ENCODE peak calls at places on chromosomes 1 and 21, in five cellular contexts. P, V, J, N and L are unnamed samples.

GRCh38 chr1:147569587-147570241 is 28.4 kb downstream of the BCL9 start:
- DNase-seq in P (no peak), N (no peak), J (no peak), V (no peak), L (no peak)

GRCh38 chr21:17139696-17140095 is 373.1 kb upstream of the CXADR start:
- DNase-seq in V (no peak), P (peak; percentile 8), J (no peak), N (no peak), L (no peak)

GRCh38 chr1:206909167-206909882 is 12.1 kb downstream of the IL24 start:
- DNase-seq in J (no peak), N (peak; percentile 78), P (no peak), V (no peak), L (no peak)

GRCh38 chr1:246969621-246970020 is 37.9 kb upstream of the AHCTF1 start:
- DNase-seq in J (no peak), V (no peak), N (no peak), P (no peak), L (no peak)

GRCh38 chr1:117607471-117607870 is 1.6 kb downstream of the TENT5C start:
- DNase-seq in V (no peak), N (no peak), P (no peak), J (no peak), L (no peak)

GRCh38 chr21:36767096-36767495 is 68.2 kb downstream of the SIM2 start:
- DNase-seq in J (no peak), V (no peak), N (no peak), P (no peak), L (no peak)

GRCh38 chr1:180151508-180151907 is 3.2 kb upstream of the QSOX1 start:
- DNase-seq in P (peak; percentile 94), J (no peak), N (no peak), V (peak; percentile 95), L (no peak)

GRCh38 chr1:30414851-30415165 is 308.6 kb downstream of the MATN1 start:
- DNase-seq in V (no peak), J (no peak), N (no peak), P (no peak), L (no peak)

GRCh38 chr1:42943166-42943565 is 15.5 kb downstream of the SLC2A1 start:
- DNase-seq in N (peak; percentile 82), J (no peak), P (no peak), V (no peak), L (no peak)

GRCh38 chr1:205319081-205320018 is 2.2 kb downstream of the NUAK2 start:
- DNase-seq in N (peak; percentile 74), P (peak; percentile 78), V (peak; percentile 78), J (no peak), L (no peak)

GRCh38 chr1:229130028-229130668 is 140.8 kb upstream of the RAB4A start:
- DNase-seq in J (no peak), P (no peak), N (peak; percentile 59), V (no peak), L (no peak)

GRCh38 chr1:97186381-97186780 is 464.8 kb downstream of the PTBP2 start:
- DNase-seq in V (no peak), J (no peak), N (no peak), P (peak; percentile 13), L (no peak)

GRCh38 chr1:34129630-34130029 is 35.4 kb downstream of the CSMD2 start:
- DNase-seq in N (no peak), P (no peak), J (no peak), V (no peak), L (no peak)

GRCh38 chr1:94305704-94306103 is 68.3 kb upstream of the ARHGAP29 start:
- DNase-seq in J (no peak), N (no peak), V (peak; percentile 85), P (no peak), L (no peak)

GRCh38 chr1:213051127-213051880 is at the start of gene RPS6KC1:
- DNase-seq in P (peak; percentile 76), J (peak; percentile 82), N (peak; percentile 90), V (peak; percentile 75), L (no peak)

DNA sequence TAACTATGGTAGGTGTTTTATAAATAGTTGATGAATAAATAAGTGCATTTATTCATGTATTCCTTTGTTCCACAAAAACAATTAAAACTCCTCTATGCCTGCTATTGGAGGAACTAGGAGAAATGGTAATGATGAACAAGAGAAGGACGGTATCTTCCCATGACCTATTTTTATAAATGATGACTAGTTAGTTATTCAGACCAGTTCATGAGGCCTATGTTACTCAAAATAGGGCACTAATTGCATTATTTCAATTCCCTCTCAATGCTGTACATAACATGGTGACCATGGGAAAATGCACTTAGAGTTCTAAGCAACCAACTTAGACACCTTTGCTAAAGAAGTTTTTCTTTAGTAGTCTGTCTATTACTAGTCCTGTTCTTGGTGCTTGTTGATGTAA is 53.1 kb downstream of the XCL1 start:
- DNase-seq in P (no peak), V (no peak), J (no peak), N (no peak), L (no peak)
- TF ChIP-seq CTCF in P (no peak), V (no peak), J (no peak), N (no peak), L (no peak)

GRCh38 chr1:151013518-151013917 is 5.3 kb downstream of the PRUNE1 start:
- DNase-seq in P (peak; percentile 58), J (no peak), N (no peak), V (peak; percentile 63), L (no peak)
- TF ChIP-seq CTCF in P (peak; percentile 13), J (no peak), N (no peak), V (no peak), L (no peak)

GRCh38 chr1:46689897-46690296 is 18.2 kb downstream of the TEX38 start:
- DNase-seq in J (no peak), V (no peak), P (no peak), N (no peak), L (no peak)

GRCh38 chr1:46690931-46691411 is 19.3 kb downstream of the TEX38 start:
- DNase-seq in P (no peak), V (no peak), N (no peak), J (no peak), L (no peak)

GRCh38 chr1:46689326-46689725 is 17.7 kb downstream of the TEX38 start:
- DNase-seq in P (no peak), N (no peak), J (no peak), V (no peak), L (no peak)

GRCh38 chr1:46692806-46693770 is 21.4 kb downstream of the TEX38 start:
- DNase-seq in V (no peak), P (no peak), N (no peak), J (no peak), L (no peak)

DNA sequence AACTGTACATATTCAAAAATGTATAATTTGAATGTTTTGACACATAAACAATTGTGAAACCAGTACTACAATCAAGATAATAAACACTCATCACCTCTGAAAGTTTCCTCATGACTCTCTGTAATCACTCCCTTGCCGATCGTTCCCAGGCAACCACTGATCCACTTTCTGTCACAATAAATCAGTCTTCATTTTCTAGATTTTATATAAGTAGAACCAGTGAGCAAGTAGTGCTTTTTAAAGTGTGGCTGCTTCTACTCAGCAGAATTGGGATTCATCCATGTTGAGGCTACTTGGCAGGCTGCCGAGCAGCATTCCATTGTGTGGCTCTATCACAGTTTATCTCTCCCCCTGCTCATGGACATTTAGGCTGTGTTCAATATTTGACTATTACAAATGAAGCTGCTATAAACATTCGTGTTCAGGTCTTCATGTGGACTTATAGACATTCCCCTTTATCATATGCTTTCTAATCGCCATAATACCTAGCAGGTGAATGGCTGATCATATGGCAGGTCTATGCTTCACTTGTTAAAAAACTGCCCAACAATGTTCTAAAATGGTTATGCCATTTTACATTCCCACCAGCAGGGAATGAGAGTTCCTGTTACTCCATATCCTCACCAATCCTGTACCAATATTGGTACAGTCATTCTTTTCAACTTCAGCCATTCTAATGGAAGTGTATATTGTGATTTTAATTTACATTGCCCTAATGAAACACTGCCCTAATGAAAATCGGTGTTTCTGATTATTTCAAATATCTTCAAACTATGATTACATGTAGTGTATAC is 20.5 kb downstream of the TEX38 start:
- DNase-seq in J (no peak), V (peak; percentile 38), N (no peak), P (peak; percentile 12), L (no peak)
- TF ChIP-seq CTCF in J (no peak), V (peak; percentile 38), N (no peak), P (peak; percentile 19), L (peak; percentile 46)

GRCh38 chr1:46411601-46412341 is 17.7 kb downstream of the FAAH start:
- DNase-seq in V (no peak), N (no peak), P (no peak), J (no peak), L (no peak)
- TF ChIP-seq CTCF in V (peak; percentile 10), N (no peak), P (no peak), J (peak; percentile 43), L (peak; percentile 69)

GRCh38 chr1:168069384-168069783 is 67.3 kb downstream of the GPR161 start:
- DNase-seq in N (no peak), V (no peak), P (no peak), J (no peak), L (no peak)
- TF ChIP-seq CTCF in N (no peak), V (no peak), P (no peak), J (no peak), L (peak; percentile 25)